ENCODE peak calls at places on chromosomes 1 and 21, in four cellular contexts. R, H, M and E are unnamed samples.

GRCh38 chr1:30682396-30683275 is 40.7 kb downstream of the MATN1 start:
- DNase-seq in R (no peak), M (no peak), H (no peak), E (no peak)

GRCh38 chr1:63537940-63538339 is 14.6 kb downstream of the EFCAB7 start:
- DNase-seq in H (no peak), R (no peak), M (peak; percentile 17), E (no peak)

GRCh38 chr1:64744492-64745180 is at the start of gene RAVER2:
- DNase-seq in H (peak; percentile 38), R (peak; percentile 65), M (peak; percentile 66), E (peak; percentile 86)

GRCh38 chr1:53121319-53122172 is 20.9 kb downstream of the SLC1A7 start:
- DNase-seq in M (no peak), H (no peak), R (no peak), E (no peak)

GRCh38 chr1:206004821-206005220 is 1.6 kb upstream of the RAB7B start:
- DNase-seq in M (no peak), H (no peak), R (no peak), E (no peak)

GRCh38 chr1:21623411-21623961 is 45.7 kb downstream of the RAP1GAP start:
- DNase-seq in R (no peak), M (no peak), H (no peak), E (peak; percentile 52)

GRCh38 chr1:165851034-165851658 is 23.7 kb downstream of the UCK2 start:
- DNase-seq in H (no peak), M (peak; percentile 17), R (no peak), E (no peak)

GRCh38 chr1:90778487-90778886 is 61.4 kb upstream of the BARHL2 start:
- DNase-seq in H (no peak), M (no peak), R (no peak), E (no peak)

GRCh38 chr1:152752225-152752624 is 5.6 kb upstream of the KPRP start:
- DNase-seq in H (no peak), R (no peak), M (no peak), E (no peak)

GRCh38 chr21:42055425-42055824 is 15.7 kb upstream of the UMODL1 start:
- DNase-seq in H (no peak), M (no peak), R (no peak), E (no peak)

GRCh38 chr1:230352537-230352936 is 73.6 kb downstream of the PGBD5 start:
- DNase-seq in H (no peak), R (no peak), M (no peak), E (no peak)

GRCh38 chr1:33792216-33792615 is 71.7 kb upstream of the HMGB4 start:
- DNase-seq in H (no peak), R (no peak), M (no peak), E (no peak)

GRCh38 chr1:15919316-15919715 is 56.6 kb downstream of the ZBTB17 start:
- DNase-seq in M (no peak), H (no peak), R (no peak), E (no peak)

GRCh38 chr1:117563492-117563875 is 42.4 kb upstream of the TENT5C start:
- DNase-seq in M (no peak), H (no peak), R (no peak), E (no peak)